ENCODE peak calls at places on chromosomes 5 and 9, in five cellular contexts. One of them, this sample, is unnamed.

GRCh38 chr5:87551807-87552377 is 139.2 kb upstream of the CCNH start:
- DNase-seq in IMR-90: no peak
- DNase-seq in neural progenitor cell: no peak
- DNase-seq in brain microvascular endothelial cell: no peak
- DNase-seq in heart right ventricle: no peak
- DNase-seq in this sample: no peak

GRCh38 chr9:13900449-13900848 is 413.5 kb downstream of the NFIB start:
- DNase-seq in IMR-90: no peak
- DNase-seq in neural progenitor cell: peak; percentile 5
- DNase-seq in brain microvascular endothelial cell: no peak
- DNase-seq in heart right ventricle: peak; percentile 6
- DNase-seq in this sample: no peak

GRCh38 chr9:137694962-137695875 is 76.4 kb downstream of the EHMT1 start:
- DNase-seq in IMR-90: no peak
- DNase-seq in neural progenitor cell: peak; percentile 83
- DNase-seq in brain microvascular endothelial cell: peak; percentile 24
- DNase-seq in heart right ventricle: peak; percentile 52
- DNase-seq in this sample: no peak

GRCh38 chr5:2866622-2867372 is 115.3 kb upstream of the IRX2 start:
- DNase-seq in IMR-90: no peak
- DNase-seq in neural progenitor cell: no peak
- DNase-seq in brain microvascular endothelial cell: no peak
- DNase-seq in heart right ventricle: no peak
- DNase-seq in this sample: no peak

GRCh38 chr9:70442328-70442848 is 27.9 kb upstream of the KLF9 start:
- DNase-seq in IMR-90: no peak
- DNase-seq in neural progenitor cell: no peak
- DNase-seq in brain microvascular endothelial cell: no peak
- DNase-seq in heart right ventricle: no peak
- DNase-seq in this sample: no peak

GRCh38 chr5:147633173-147633572 is 123.3 kb upstream of the DPYSL3 start:
- DNase-seq in IMR-90: no peak
- DNase-seq in neural progenitor cell: no peak
- DNase-seq in brain microvascular endothelial cell: no peak
- DNase-seq in heart right ventricle: no peak
- DNase-seq in this sample: no peak

GRCh38 chr9:133023117-133023890 is 7.5 kb upstream of the GTF3C5 start:
- DNase-seq in IMR-90: no peak
- DNase-seq in neural progenitor cell: no peak
- DNase-seq in brain microvascular endothelial cell: no peak
- DNase-seq in heart right ventricle: no peak
- DNase-seq in this sample: peak; percentile 28

GRCh38 chr5:32639943-32640342 is 54.6 kb downstream of the SUB1 start:
- DNase-seq in IMR-90: no peak
- DNase-seq in neural progenitor cell: no peak
- DNase-seq in brain microvascular endothelial cell: no peak
- DNase-seq in heart right ventricle: no peak
- DNase-seq in this sample: no peak

GRCh38 chr5:159763564-159763963 is 152.7 kb upstream of the ADRA1B start:
- DNase-seq in IMR-90: no peak
- DNase-seq in neural progenitor cell: no peak
- DNase-seq in brain microvascular endothelial cell: no peak
- DNase-seq in heart right ventricle: no peak
- DNase-seq in this sample: no peak

GRCh38 chr5:142725231-142726187 is 39.6 kb upstream of the FGF1 start:
- DNase-seq in IMR-90: no peak
- DNase-seq in neural progenitor cell: no peak
- DNase-seq in brain microvascular endothelial cell: no peak
- DNase-seq in heart right ventricle: no peak
- DNase-seq in this sample: no peak

GRCh38 chr5:175340180-175340579 is 103.8 kb downstream of the DRD1 start:
- DNase-seq in IMR-90: no peak
- DNase-seq in neural progenitor cell: no peak
- DNase-seq in brain microvascular endothelial cell: no peak
- DNase-seq in heart right ventricle: no peak
- DNase-seq in this sample: no peak

GRCh38 chr5:175344331-175345200 is 99.4 kb downstream of the DRD1 start:
- DNase-seq in IMR-90: peak; percentile 50
- DNase-seq in neural progenitor cell: no peak
- DNase-seq in brain microvascular endothelial cell: peak; percentile 12
- DNase-seq in heart right ventricle: no peak
- DNase-seq in this sample: no peak

GRCh38 chr5:175347027-175347426 is 97.0 kb downstream of the DRD1 start:
- DNase-seq in IMR-90: peak; percentile 88
- DNase-seq in neural progenitor cell: peak; percentile 75
- DNase-seq in brain microvascular endothelial cell: no peak
- DNase-seq in heart right ventricle: no peak
- DNase-seq in this sample: no peak

GRCh38 chr5:175347931-175348330 is 96.1 kb downstream of the DRD1 start:
- DNase-seq in IMR-90: no peak
- DNase-seq in neural progenitor cell: no peak
- DNase-seq in brain microvascular endothelial cell: no peak
- DNase-seq in heart right ventricle: no peak
- DNase-seq in this sample: no peak

GRCh38 chr5:175343292-175343691 is 100.7 kb downstream of the DRD1 start:
- DNase-seq in IMR-90: no peak
- DNase-seq in neural progenitor cell: no peak
- DNase-seq in brain microvascular endothelial cell: no peak
- DNase-seq in heart right ventricle: no peak
- DNase-seq in this sample: no peak
- H3K36me3 ChIP-seq in IMR-90: no peaks in the 10 kb centered on the region
- H3K36me3 ChIP-seq in neural progenitor cell: no peaks in the 10 kb centered on the region
- H3K36me3 ChIP-seq in brain microvascular endothelial cell: no peaks in the 10 kb centered on the region
- H3K36me3 ChIP-seq in heart right ventricle: no peaks in the 10 kb centered on the region
- H3K36me3 ChIP-seq in this sample: no peaks in the 10 kb centered on the region

GRCh38 chr9:130263601-130264413 is 1.8 kb upstream of the HMCN2 start:
- DNase-seq in IMR-90: no peak
- DNase-seq in neural progenitor cell: no peak
- DNase-seq in brain microvascular endothelial cell: no peak
- DNase-seq in heart right ventricle: no peak
- DNase-seq in this sample: peak; percentile 56
- TF ChIP-seq CTCF in IMR-90: peak; percentile 5
- TF ChIP-seq CTCF in neural progenitor cell: no peak
- TF ChIP-seq CTCF in brain microvascular endothelial cell: no peak
- TF ChIP-seq CTCF in heart right ventricle: no peak
- TF ChIP-seq CTCF in this sample: no peak

GRCh38 chr9:124293712-124294504 is 36.2 kb downstream of the NEK6 start:
- DNase-seq in IMR-90: no peak
- DNase-seq in neural progenitor cell: no peak
- DNase-seq in brain microvascular endothelial cell: no peak
- DNase-seq in heart right ventricle: no peak
- DNase-seq in this sample: no peak
- H3K36me3 ChIP-seq in IMR-90: peaks cover 55% of the 10 kb centered on the region
- H3K36me3 ChIP-seq in neural progenitor cell: no peaks in the 10 kb centered on the region
- H3K36me3 ChIP-seq in brain microvascular endothelial cell: peaks cover 17% of the 10 kb centered on the region
- H3K36me3 ChIP-seq in heart right ventricle: no peaks in the 10 kb centered on the region
- H3K36me3 ChIP-seq in this sample: no peaks in the 10 kb centered on the region

GRCh38 chr5:28473531-28474107 is 1435.2 kb upstream of the CDH9 start:
- DNase-seq in IMR-90: no peak
- DNase-seq in neural progenitor cell: peak; percentile 64
- DNase-seq in brain microvascular endothelial cell: peak; percentile 24
- DNase-seq in heart right ventricle: no peak
- DNase-seq in this sample: no peak
- TF ChIP-seq CTCF in IMR-90: no peak
- TF ChIP-seq CTCF in neural progenitor cell: peak; percentile 68
- TF ChIP-seq CTCF in brain microvascular endothelial cell: peak; percentile 38
- TF ChIP-seq CTCF in heart right ventricle: no peak
- TF ChIP-seq CTCF in this sample: no peak

DNA sequence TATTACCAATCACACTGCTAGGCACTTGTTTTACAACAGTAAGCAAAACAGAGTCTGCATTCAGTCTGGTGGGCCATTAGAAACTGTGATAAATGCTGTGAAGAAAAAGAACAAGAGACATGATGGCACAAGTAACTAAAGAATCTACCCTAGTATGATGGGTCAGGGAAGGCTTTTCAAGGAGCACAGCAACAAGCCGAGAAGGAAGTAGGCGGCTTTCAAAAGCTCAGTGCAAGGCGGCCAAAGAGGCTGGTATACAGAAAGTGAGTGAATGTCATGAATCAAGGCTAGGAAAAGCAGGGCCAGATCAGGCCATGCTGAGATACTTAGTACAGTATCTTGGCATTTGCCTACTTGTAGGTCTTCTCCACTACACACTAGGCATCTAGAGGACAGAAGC is 76.4 kb downstream of the ECPAS start:
- DNase-seq in IMR-90: no peak
- DNase-seq in neural progenitor cell: no peak
- DNase-seq in brain microvascular endothelial cell: no peak
- DNase-seq in heart right ventricle: no peak
- DNase-seq in this sample: no peak
- H3K36me3 ChIP-seq in IMR-90: peaks cover 34% of the 10 kb centered on the region
- H3K36me3 ChIP-seq in neural progenitor cell: peaks cover 7% of the 10 kb centered on the region
- H3K36me3 ChIP-seq in brain microvascular endothelial cell: peaks cover 47% of the 10 kb centered on the region
- H3K36me3 ChIP-seq in heart right ventricle: no peaks in the 10 kb centered on the region
- H3K36me3 ChIP-seq in this sample: peaks cover 90% of the 10 kb centered on the region

GRCh38 chr5:149073217-149073616 is 10.4 kb upstream of the SH3TC2 start:
- DNase-seq in IMR-90: no peak
- DNase-seq in neural progenitor cell: no peak
- DNase-seq in brain microvascular endothelial cell: no peak
- DNase-seq in heart right ventricle: no peak
- DNase-seq in this sample: no peak
- TF ChIP-seq CTCF in IMR-90: no peak
- TF ChIP-seq CTCF in neural progenitor cell: no peak
- TF ChIP-seq CTCF in brain microvascular endothelial cell: no peak
- TF ChIP-seq CTCF in heart right ventricle: no peak
- TF ChIP-seq CTCF in this sample: no peak

DNA sequence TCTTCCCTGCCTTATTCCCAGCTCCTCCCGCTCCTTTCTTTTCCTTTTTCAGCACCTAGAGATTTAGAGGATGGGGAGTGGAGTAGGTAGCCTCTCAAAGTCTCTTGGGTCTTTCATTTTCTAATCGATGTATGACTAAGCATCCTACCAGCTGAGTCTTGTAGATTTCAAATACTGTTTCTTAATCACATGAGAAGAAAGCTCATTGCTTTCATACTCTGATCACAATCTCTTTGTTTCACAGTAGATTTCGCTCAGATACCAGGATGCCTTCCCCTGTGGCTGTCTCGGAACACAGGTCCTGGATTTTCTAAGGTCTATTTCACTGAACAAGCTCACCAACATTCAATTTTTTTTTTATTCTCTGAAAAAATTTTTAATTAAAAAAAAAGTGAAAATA is 413.7 kb downstream of the KDM4C start:
- DNase-seq in IMR-90: no peak
- DNase-seq in neural progenitor cell: no peak
- DNase-seq in brain microvascular endothelial cell: no peak
- DNase-seq in heart right ventricle: no peak
- DNase-seq in this sample: no peak
- H3K36me3 ChIP-seq in IMR-90: peaks cover 2% of the 10 kb centered on the region
- H3K36me3 ChIP-seq in neural progenitor cell: no peaks in the 10 kb centered on the region
- H3K36me3 ChIP-seq in brain microvascular endothelial cell: no peaks in the 10 kb centered on the region
- H3K36me3 ChIP-seq in heart right ventricle: no peaks in the 10 kb centered on the region
- H3K36me3 ChIP-seq in this sample: peaks cover 50% of the 10 kb centered on the region

DNA sequence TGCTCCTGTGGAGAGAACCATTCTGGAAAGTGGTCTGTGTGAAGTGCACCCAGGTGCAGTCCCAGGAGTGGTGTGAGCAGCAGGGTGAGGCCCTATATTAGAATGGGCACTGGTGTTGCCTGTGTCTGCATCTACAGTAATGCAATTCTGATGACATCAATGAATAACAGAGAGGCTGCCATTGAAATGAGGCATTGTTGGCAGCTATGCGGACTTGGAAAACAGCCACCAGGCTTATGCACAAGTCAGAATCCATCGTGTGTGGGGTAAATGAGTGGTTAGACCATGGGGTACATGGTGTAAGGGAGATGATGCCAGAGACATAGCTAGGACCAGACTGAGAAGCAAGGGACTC is 26.6 kb upstream of the CDKN2AIPNL start:
- DNase-seq in IMR-90: peak; percentile 90
- DNase-seq in neural progenitor cell: no peak
- DNase-seq in brain microvascular endothelial cell: peak; percentile 50
- DNase-seq in heart right ventricle: no peak
- DNase-seq in this sample: no peak
- TF ChIP-seq CTCF in IMR-90: no peak
- TF ChIP-seq CTCF in neural progenitor cell: no peak
- TF ChIP-seq CTCF in brain microvascular endothelial cell: no peak
- TF ChIP-seq CTCF in heart right ventricle: no peak
- TF ChIP-seq CTCF in this sample: no peak

DNA sequence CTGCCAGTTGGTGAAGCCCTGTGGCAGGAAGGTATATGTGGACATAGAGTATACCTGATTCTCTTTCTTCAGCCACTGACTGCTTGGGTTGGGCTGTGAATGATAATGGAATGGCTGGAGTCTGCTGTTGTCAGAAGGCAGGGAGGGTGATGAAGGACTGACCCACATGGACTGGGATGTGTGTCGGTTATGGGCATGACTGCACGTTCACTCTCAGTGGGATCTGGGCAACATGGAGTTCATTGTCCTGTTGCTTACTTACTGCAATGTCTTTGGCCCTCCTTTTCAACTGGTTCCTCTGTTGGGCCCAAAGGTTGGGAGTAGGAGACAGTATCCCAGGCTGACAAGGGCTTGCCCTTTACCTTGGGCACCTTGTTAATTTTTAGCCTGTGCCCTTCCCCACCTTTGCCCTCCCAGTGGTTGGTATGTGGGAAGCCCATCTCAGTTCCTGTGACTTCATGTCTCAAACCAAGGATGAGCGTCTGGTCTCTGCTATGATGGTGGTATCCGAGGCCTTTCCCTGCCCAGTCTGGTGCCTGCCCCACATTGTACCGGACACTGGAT is 34.6 kb downstream of the FAXDC2 start:
- DNase-seq in IMR-90: no peak
- DNase-seq in neural progenitor cell: no peak
- DNase-seq in brain microvascular endothelial cell: no peak
- DNase-seq in heart right ventricle: no peak
- DNase-seq in this sample: no peak
- H3K36me3 ChIP-seq in IMR-90: peaks cover 71% of the 10 kb centered on the region
- H3K36me3 ChIP-seq in neural progenitor cell: no peaks in the 10 kb centered on the region
- H3K36me3 ChIP-seq in brain microvascular endothelial cell: peaks cover 74% of the 10 kb centered on the region
- H3K36me3 ChIP-seq in heart right ventricle: no peaks in the 10 kb centered on the region
- H3K36me3 ChIP-seq in this sample: peaks cover 100% of the 10 kb centered on the region

GRCh38 chr5:37837101-37838032 is 2.5 kb downstream of the GDNF start:
- DNase-seq in IMR-90: peak; percentile 77
- DNase-seq in neural progenitor cell: peak; percentile 78
- DNase-seq in brain microvascular endothelial cell: peak; percentile 70
- DNase-seq in heart right ventricle: peak; percentile 60
- DNase-seq in this sample: peak; percentile 64
- TF ChIP-seq CTCF in IMR-90: peak; percentile 92
- TF ChIP-seq CTCF in neural progenitor cell: peak; percentile 77
- TF ChIP-seq CTCF in brain microvascular endothelial cell: peak; percentile 91
- TF ChIP-seq CTCF in heart right ventricle: peak; percentile 76
- TF ChIP-seq CTCF in this sample: peak; percentile 74

This sample was measured in tibial artery.